ENCODE peak calls at places on chromosomes 2 and 18, in five cellular contexts. H is epithelial cell of esophagus, K is HCT116, X is lower leg skin, T is OCI-LY7. Q is an unnamed sample.

GRCh38 chr18:49020129-49020528 is 69.4 kb upstream of the SMAD7 start:
- DNase-seq in H (no peak), K (no peak), X (peak), T (no peak), Q (no peak)

GRCh38 chr18:45321520-45321919 is 293.8 kb upstream of the SLC14A2 start:
- DNase-seq in H (no peak), K (no peak), X (no peak), T (no peak), Q (no peak)

GRCh38 chr2:37441055-37441454 is 96.6 kb downstream of the QPCT start:
- DNase-seq in H (no peak), K (no peak), X (no peak), T (no peak), Q (peak)

GRCh38 chr18:48390641-48391040 is 18.5 kb downstream of the ZBTB7C start:
- DNase-seq in H (no peak), K (no peak), X (no peak), T (no peak), Q (no peak)

GRCh38 chr18:58135806-58136331 is 91.8 kb downstream of the NEDD4L start:
- DNase-seq in H (peak), K (peak), X (no peak), T (peak), Q (peak)

GRCh38 chr2:43412121-43412753 is 183.6 kb downstream of the THADA start:
- DNase-seq in H (peak), K (no peak), X (no peak), T (no peak), Q (no peak)

GRCh38 chr2:183093857-183094657 is 15.5 kb downstream of the DUSP19 start:
- DNase-seq in H (peak), K (no peak), X (no peak), T (no peak), Q (peak)

GRCh38 chr2:85523062-85523905 is 15.7 kb upstream of the MAT2A start:
- DNase-seq in H (no peak), K (no peak), X (no peak), T (no peak), Q (no peak)

GRCh38 chr2:136306801-136307200 is 188.9 kb upstream of the CXCR4 start:
- DNase-seq in H (no peak), K (no peak), X (no peak), T (no peak), Q (no peak)

GRCh38 chr2:229489016-229489415 is 217.9 kb upstream of the PID1 start:
- DNase-seq in H (peak), K (no peak), X (no peak), T (no peak), Q (no peak)

GRCh38 chr18:22332590-22332989 is 85.1 kb downstream of the CTAGE1 start:
- DNase-seq in H (no peak), K (no peak), X (no peak), T (peak), Q (peak)

DNA sequence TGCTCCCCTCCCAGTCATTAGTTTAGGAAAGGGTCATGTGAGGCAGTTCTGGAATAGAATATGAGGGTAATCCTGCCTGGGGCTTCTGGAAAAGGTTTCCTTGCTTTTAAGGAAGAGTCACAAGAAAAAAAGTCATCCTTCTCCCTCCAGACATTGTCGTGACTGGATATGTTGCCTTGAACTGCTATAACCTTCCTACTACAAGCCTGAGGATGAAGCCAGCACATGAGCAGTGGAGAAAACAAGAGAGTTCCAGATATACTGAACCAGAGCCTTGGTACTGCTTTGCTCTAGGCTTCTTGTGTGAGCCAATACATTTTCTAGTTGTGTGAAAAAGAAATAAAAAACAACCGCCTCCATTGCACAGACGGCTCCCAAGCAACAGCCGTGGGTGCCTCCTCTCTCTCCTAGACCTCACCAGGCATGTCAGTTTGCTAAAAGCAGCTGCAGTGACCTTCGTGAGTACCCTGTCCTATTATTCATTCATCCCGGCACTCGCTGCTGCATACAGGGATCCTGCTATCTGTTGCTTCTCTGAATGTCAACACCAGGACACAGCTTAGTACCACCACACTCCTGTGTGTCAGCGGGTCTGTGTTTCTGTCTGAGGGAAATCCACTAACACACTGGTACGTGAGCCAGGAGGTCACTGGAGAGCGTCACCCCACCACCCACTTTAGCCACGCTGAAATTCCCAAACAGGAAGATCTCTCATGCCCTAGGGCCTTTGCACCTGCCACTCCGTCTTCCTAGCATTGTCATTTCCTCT is 186.7 kb downstream of the KLHL29 start:
- DNase-seq in H (no peak), K (no peak), X (no peak), T (no peak), Q (no peak)
- TF ChIP-seq CTCF in H (no peak), K (no peak), X (no peak), T (no peak), Q (no peak)

GRCh38 chr2:23806665-23807064 is 120.3 kb downstream of the ATAD2B start:
- DNase-seq in H (no peak), K (no peak), X (no peak), T (no peak), Q (no peak)
- H3K4me3 ChIP-seq in H (no peak), K (no peak), X (no peak), T (no peak), Q (no peak)

DNA sequence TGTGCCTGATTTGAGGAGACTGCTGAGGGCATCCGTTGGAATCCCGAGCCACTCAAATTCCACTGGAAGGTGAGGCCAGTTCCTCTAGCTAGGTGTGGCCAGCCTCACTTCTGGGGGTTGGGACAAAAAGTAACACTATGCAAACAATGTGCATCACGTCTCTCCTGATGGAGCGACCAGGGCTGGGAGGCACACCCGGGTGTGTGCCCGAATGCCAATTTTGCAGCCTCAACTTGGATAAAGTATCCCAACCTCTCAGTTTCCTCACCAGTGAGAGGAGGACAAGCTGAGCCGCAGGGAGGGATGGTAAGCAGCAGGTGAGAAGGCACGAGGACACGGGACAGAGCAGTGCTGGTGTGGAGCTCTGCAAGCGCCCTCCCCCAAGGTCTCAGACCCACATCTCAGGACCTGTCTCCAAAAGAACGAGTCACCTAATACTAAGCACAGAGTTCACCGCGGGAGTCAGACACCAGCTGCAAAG is 218.3 kb downstream of the HAUS1 start:
- DNase-seq in H (peak), K (no peak), X (peak), T (no peak), Q (no peak)
- TF ChIP-seq CTCF in H (no peak), K (no peak), X (no peak), T (no peak), Q (no peak)

DNA sequence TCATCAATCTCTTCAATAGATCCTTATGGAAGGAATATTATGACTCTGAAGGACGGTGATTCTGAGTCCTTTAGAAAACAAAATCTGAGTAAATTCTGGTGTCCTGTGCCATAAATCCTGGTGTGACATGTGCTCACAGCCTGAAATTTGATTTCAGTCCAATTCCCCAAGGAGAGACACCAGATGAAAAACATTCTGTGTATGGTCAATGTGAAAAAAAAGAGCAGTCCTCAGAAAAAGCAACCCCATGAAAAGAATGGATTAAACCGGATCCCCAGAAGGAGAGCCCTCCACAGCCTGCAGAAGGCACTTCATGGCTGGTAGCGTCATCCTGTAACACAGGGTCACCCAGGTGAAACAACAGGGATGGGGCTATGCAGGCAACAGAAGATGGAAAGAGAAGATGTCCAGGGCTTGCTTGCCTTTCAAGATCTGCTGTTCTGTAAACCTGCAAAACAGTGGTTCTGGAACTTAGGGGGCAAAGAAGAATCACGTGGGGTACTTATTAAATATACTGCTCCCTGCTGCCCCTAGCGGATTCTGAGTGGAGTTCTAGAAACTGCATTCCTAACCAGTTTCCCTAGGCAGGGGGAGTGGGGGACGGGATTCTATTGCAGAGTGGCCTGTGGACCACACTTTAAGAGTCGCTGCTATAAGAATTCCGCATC is 118.8 kb upstream of the ARL5A start:
- DNase-seq in H (peak), K (peak), X (peak), T (peak), Q (peak)
- H3K4me3 ChIP-seq in H (no peak), K (no peak), X (no peak), T (no peak), Q (no peak)

DNA sequence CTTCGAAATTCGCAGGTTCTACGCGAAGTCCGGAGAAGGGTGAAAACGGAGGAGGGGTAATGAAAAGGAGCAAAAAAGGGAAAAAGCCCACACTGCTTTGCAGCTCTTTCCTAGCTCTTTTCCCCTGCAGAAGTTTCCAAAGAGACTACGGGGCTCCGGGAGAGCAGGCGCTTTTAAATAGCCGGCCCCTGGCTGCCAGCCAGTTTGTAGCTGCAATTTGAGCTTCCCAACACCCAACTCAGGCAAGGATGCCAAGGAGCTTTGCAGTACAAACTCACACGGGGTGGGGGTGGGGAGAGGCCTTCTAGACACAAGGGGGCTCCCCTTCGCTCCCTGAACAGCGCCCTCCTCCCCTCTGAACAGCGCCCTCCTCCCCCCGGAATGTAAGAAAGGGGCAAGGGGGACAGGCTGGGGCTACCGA is at the start of gene IGFBP5:
- DNase-seq in H (peak), K (no peak), X (peak), T (no peak), Q (no peak)
- TF ChIP-seq CTCF in H (no peak), K (peak), X (no peak), T (no peak), Q (no peak)

DNA sequence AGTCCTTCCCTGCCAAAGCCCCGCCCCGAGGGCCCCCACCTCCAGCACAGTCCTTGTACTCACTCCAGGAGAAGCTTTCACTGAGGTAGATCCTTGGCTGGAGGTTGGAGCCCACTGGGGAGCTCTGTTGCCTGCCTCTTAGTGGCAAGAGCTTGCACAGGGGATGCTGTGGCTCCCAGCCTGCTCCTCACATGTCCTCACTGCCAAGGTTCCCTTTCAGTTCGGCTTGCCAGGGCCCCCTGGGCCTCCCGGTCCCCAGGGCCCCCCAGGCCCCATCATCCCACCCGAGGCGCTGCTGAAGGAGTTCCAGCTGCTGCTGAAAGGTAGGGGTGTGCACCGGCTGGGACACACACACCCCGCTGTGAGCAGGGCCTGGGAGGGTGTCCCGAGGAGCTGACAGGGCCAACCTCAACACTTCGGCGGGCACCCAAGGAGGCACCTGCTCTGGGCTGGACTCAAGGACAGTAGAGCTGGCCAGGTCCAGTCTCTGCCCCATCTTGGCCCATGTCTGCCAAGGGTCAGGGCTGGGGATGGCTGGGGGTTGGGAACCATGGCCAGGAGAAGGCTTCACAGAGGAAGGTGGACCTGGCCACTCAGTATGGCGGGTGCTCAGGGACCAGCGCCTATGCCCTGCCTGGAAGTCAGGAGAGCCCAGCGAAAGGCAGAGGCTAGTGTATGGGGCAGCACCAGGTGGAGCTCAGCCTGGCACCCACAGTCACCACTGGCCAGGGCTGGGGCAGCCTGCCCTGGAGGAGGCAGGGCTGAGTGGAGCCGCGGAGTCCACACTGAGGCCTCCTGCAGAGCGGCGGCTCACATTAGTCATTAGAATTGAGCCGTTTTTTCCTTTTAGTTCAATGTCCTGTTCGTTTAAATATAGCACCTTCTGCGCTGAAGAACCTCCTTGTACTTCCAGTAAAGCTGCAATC is 4.0 kb downstream of the ERFE start:
- DNase-seq in H (no peak), K (no peak), X (no peak), T (no peak), Q (no peak)
- H3K4me3 ChIP-seq in H (peak), K (no peak), X (no peak), T (no peak), Q (no peak)